ENCODE peak calls at places on chromosomes 16 and 17, in four cellular contexts. V, G, Q and I are unnamed samples.

GRCh38 chr17:37098910-37099664 is 150.3 kb downstream of the AATF start:
- DNase-seq in Q (no peak), V (no peak), G (peak), I (no peak)

GRCh38 chr16:20904507-20905079 is 4.0 kb downstream of the LYRM1 start:
- DNase-seq in V (no peak), Q (no peak), G (peak), I (no peak)

GRCh38 chr16:1984347-1985225 is 593 bp downstream of the GFER start:
- DNase-seq in V (no peak), G (no peak), Q (no peak), I (no peak)

GRCh38 chr17:50478391-50479361 is at the start of gene RSAD1:
- DNase-seq in V (peak), Q (peak), G (peak), I (peak)

GRCh38 chr17:63941162-63941561 is 9.0 kb upstream of the CD79B start:
- DNase-seq in Q (no peak), G (no peak), V (no peak), I (no peak)

GRCh38 chr16:86566966-86567700 is 504 bp downstream of the FOXC2 start:
- DNase-seq in Q (no peak), G (no peak), V (no peak), I (no peak)

GRCh38 chr16:77711775-77712174 is 10.5 kb upstream of the NUDT7 start:
- DNase-seq in V (no peak), Q (no peak), G (no peak), I (no peak)

GRCh38 chr16:14196011-14196410 is 124.9 kb downstream of the MRTFB start:
- DNase-seq in Q (no peak), V (no peak), G (no peak), I (no peak)

GRCh38 chr17:14471052-14471451 is 170.2 kb downstream of the HS3ST3B1 start:
- DNase-seq in V (no peak), G (no peak), Q (no peak), I (no peak)

GRCh38 chr17:49553676-49554335 is 21.9 kb upstream of the NXPH3 start:
- DNase-seq in Q (no peak), G (no peak), V (no peak), I (no peak)

GRCh38 chr16:10940501-10941079 is 1.7 kb downstream of the DEXI start:
- DNase-seq in V (no peak), Q (no peak), G (no peak), I (no peak)

GRCh38 chr17:39739020-39739884 is 1.5 kb downstream of the GRB7 start:
- DNase-seq in G (peak), V (no peak), Q (peak), I (peak)

GRCh38 chr17:65931246-65932149 is 260.4 kb downstream of the CEP112 start:
- DNase-seq in Q (no peak), V (no peak), G (no peak), I (no peak)

DNA sequence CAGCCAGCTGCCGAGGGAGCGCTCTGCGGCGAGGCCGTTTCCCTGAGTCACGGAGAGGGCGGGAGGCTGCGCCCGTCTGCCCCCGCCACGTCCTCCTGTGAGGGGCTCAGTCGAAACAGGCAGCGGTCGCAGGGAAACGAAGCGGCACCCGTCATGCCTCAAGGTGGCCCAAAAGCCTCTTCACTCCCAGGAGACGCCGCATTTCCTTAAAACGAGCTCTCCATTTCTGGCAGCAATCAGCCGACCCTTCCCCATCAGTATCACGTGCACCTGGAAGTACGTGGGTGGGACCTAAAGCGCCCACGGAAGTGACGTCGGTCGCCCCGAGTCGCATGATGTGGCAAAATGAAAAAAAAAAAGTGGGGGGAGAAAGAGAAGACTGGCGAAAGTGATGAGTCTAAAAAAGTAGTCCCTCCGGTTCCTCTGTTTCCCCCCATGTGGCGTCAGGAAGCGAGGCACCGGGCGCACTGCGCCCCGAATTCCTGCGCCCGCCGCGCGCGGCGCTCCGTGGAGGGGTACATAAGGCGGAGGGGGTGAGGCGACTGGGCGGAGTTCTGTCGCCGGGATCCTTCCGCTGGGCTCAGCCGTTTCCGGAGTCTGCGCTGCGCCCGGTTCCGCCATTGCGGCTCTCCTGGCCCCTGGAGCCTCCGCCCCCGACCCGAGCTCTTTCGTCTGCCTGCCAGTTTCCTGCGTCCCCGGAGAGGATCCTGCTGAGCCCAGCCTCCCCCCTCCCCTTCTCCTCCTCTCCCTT is at the start of gene CLTC:
- DNase-seq in Q (peak), G (peak), V (peak), I (peak)
- TF ChIP-seq CTCF in Q (no peak), G (no peak), V (no peak), I (no peak)

GRCh38 chr17:7425756-7426155 is 340 bp downstream of the SPEM2 start:
- DNase-seq in G (no peak), V (no peak), Q (no peak), I (no peak)

GRCh38 chr17:7426203-7426863 is 917 bp downstream of the SPEM2 start:
- DNase-seq in G (no peak), V (no peak), Q (no peak), I (no peak)

GRCh38 chr17:7427549-7427948 is 1.1 kb upstream of the SPEM3 start:
- DNase-seq in Q (no peak), V (no peak), G (no peak), I (no peak)

GRCh38 chr17:7428557-7428956 is at the start of gene SPEM3:
- DNase-seq in V (no peak), Q (no peak), G (no peak), I (no peak)

DNA sequence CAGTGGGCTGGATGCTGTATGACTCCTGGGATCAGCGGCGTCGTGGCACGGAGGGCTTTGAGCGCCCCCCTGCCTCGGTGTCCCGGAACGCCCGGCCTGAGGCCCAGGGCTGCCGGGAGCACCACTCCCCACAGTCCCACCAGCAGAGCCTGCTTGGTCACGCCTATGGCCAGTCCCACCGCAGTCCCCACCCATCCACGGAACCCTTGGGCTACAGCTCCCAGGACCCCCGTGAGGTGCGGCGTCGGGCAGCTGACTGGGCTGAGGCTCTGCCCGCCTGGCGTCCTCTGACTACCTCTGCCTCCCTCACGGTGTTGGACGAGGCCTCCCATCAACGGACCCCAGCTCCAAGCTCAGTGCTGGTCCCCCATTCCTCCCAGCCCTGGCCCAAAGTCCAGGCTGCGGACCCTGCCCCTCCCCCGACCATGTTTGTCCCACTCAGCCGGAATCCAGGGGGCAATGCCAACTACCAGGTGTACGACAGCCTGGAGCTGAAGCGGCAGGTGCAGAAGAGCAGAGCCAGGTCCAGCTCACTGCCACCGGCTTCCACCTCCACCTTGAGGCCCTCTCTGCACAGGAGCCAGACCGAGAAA is 1.6 kb downstream of the SPEM2 start:
- DNase-seq in G (no peak), V (no peak), Q (no peak), I (no peak)
- TF ChIP-seq CTCF in G (no peak), V (no peak), Q (no peak), I (no peak)

GRCh38 chr16:73781297-73781696 is 515.3 kb upstream of the PSMD7 start:
- DNase-seq in Q (no peak), V (no peak), G (no peak), I (no peak)
- TF ChIP-seq CTCF in Q (no peak), V (no peak), G (no peak), I (no peak)

DNA sequence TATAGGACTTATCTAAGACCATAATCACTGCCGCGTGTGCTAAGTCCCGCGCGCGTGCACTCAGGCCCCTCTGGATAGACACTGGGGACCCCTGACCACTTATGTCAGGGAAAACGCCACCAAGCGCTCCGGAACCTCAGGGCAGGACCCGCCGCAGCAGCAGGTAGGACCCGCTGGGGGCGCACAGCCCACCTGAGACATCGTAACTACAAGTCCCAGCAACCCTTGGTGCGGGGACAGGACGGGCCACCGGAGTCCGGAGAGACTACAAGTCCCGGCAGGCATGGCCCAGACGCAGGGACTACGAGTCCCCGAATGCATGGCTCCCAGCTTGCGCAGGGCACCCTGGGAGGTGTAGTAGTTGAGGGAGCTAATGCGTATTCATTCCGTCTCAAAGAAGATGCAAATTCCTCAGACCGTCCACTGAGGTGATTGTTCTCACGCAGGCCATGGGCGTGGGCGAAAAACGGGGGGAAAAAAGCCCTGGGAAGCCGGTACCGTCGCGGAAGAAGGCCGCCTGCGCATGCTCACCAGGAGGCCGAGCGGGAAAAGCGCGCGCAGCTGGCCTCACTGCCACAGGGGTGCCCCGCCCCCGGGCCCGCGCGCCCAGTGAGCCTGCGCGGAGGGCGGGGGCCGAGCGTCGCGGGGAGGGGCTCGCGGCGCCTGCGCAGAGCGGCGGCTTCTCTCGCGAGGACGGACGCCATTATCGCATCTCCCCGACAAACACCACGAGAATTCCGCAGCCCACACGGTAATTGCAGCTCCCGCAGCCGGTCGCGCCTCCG is at the start of gene BANP:
- DNase-seq in Q (peak), G (peak), V (peak), I (peak)
- TF ChIP-seq CTCF in Q (peak), G (peak), V (peak), I (peak)

GRCh38 chr16:16025214-16025968 is 76.0 kb downstream of the ABCC1 start:
- DNase-seq in G (no peak), Q (no peak), V (no peak), I (no peak)
- TF ChIP-seq CTCF in G (no peak), Q (no peak), V (no peak), I (no peak)

GRCh38 chr16:4537376-4538066 is 1.1 kb downstream of the CDIP1 start:
- DNase-seq in V (peak), Q (peak), G (no peak), I (peak)

GRCh38 chr16:4539716-4540284 is 1.2 kb upstream of the CDIP1 start:
- DNase-seq in Q (no peak), G (no peak), V (no peak), I (no peak)

GRCh38 chr16:4538067-4538385 is 547 bp downstream of the CDIP1 start:
- DNase-seq in G (no peak), V (no peak), Q (no peak), I (no peak)

GRCh38 chr16:4536391-4537106 is 2.0 kb downstream of the CDIP1 start:
- DNase-seq in G (no peak), Q (no peak), V (no peak), I (no peak)

GRCh38 chr16:4538386-4539235 is at the start of gene CDIP1:
- DNase-seq in V (peak), G (peak), Q (peak), I (peak)
- TF ChIP-seq CTCF in V (no peak), G (no peak), Q (peak), I (no peak)

GRCh38 chr16:79261461-79261860 is 339.1 kb downstream of the MAF start:
- DNase-seq in Q (peak), G (no peak), V (no peak), I (peak)
- TF ChIP-seq CTCF in Q (no peak), G (peak), V (no peak), I (peak)

GRCh38 chr17:41793749-41794602 is 7.5 kb upstream of the JUP start:
- DNase-seq in V (no peak), G (no peak), Q (no peak), I (no peak)
- TF ChIP-seq CTCF in V (no peak), G (no peak), Q (no peak), I (no peak)

DNA sequence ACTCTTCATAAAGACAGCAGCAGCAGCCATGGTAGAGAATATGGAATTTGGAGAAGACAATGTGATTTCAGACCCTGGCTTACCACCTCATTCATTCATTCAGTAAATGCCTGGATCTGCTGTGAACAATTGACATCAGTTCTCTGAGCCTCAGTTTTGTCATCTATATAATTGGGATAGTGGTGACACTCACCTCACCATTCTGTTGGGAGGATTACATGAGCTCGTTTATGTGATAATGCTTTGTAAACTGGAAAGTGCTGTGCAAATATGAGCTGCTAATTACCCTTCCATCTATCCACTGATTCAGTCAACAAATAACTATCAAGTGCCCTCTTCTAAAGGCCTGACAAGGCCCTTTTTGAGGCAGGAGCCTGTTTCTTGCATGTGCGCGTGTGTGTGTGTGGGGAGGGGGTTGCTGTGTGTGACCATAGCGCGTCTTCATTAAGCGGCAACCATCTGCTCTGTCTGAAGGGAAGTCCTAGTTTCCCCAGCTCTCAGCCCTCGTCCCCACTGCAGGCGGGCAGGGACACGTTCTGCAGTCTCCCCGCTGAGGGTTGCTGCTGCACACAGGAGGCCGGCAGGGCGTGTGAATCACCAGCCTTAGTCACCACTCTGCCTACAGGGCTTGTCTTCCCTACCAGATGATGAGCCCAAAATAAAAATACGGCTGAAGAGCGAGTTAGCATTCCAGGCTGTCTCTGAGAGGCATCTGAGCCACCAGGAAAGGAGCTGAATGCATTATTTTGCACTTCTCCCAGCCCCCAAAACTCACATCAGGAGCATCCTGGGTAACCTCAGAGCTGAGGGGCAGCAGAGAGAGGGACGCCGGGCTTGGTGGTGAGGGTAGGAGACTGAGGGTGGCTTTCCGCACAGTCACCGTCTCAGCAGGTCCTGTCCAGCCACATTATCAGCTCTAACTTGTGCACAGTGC is 19.9 kb downstream of the ARL4D start:
- DNase-seq in G (peak), V (peak), Q (no peak), I (no peak)
- TF ChIP-seq CTCF in G (no peak), V (no peak), Q (no peak), I (no peak)